ENCODE peak calls at places on chromosomes 12 and 14, in four cellular contexts. Q, E, I and A are unnamed samples.

GRCh38 chr14:102731871-102732800 is 45.1 kb upstream of the TRAF3 start:
- DNase-seq in Q (no peak), E (peak), I (no peak), A (no peak)

GRCh38 chr12:114835031-114835430 is 151.1 kb upstream of the TBX3 start:
- DNase-seq in I (no peak), Q (peak), E (no peak), A (peak)

GRCh38 chr12:85519163-85519562 is 239.1 kb downstream of the ALX1 start:
- DNase-seq in E (no peak), I (no peak), Q (no peak), A (no peak)

GRCh38 chr14:51261151-51261550 is 21.1 kb downstream of the TMX1 start:
- DNase-seq in I (no peak), E (no peak), Q (peak), A (no peak)

GRCh38 chr12:67469666-67470065 is 178.9 kb upstream of the DYRK2 start:
- DNase-seq in I (no peak), E (no peak), Q (no peak), A (peak)

GRCh38 chr12:108768591-108769500 is 37.5 kb upstream of the CORO1C start:
- DNase-seq in Q (no peak), E (peak), I (peak), A (no peak)

GRCh38 chr12:125346361-125346760 is 281.1 kb downstream of the AACS start:
- DNase-seq in E (peak), I (no peak), Q (no peak), A (no peak)

GRCh38 chr14:67541448-67542387 is 8.6 kb downstream of the PLEKHH1 start:
- DNase-seq in I (peak), Q (no peak), E (peak), A (no peak)

GRCh38 chr12:56071648-56072047 is 8.3 kb upstream of the ERBB3 start:
- DNase-seq in Q (peak), E (no peak), I (no peak), A (peak)

GRCh38 chr14:69701269-69701668 is 65.7 kb upstream of the SRSF5 start:
- DNase-seq in E (no peak), I (no peak), Q (no peak), A (no peak)

GRCh38 chr14:69316449-69317391 is 56.8 kb downstream of the GALNT16 start:
- DNase-seq in Q (peak), I (peak), E (peak), A (peak)

GRCh38 chr12:20624718-20625117 is 70.4 kb upstream of the SLCO1C1 start:
- DNase-seq in Q (peak), E (no peak), I (peak), A (peak)

GRCh38 chr12:118312578-118312977 is 60.1 kb downstream of the TAOK3 start:
- DNase-seq in Q (no peak), E (no peak), I (no peak), A (no peak)

GRCh38 chr14:35140718-35141581 is 18.6 kb downstream of the PRORP start:
- DNase-seq in E (no peak), I (no peak), Q (peak), A (peak)

GRCh38 chr12:109731806-109732205 is 18.2 kb downstream of the FAM222A start:
- DNase-seq in Q (no peak), I (no peak), E (no peak), A (no peak)

GRCh38 chr12:563899-564298 is 99.3 kb downstream of the NINJ2 start:
- DNase-seq in Q (no peak), E (no peak), I (no peak), A (no peak)

GRCh38 chr12:46786774-46787173 is 39.0 kb downstream of the SLC38A4 start:
- DNase-seq in E (no peak), I (no peak), Q (peak), A (peak)

GRCh38 chr14:85701763-85702162 is 171.8 kb downstream of the FLRT2 start:
- DNase-seq in Q (no peak), I (no peak), E (no peak), A (peak)

GRCh38 chr14:51368721-51369163 is 128.7 kb downstream of the TMX1 start:
- DNase-seq in E (no peak), I (no peak), Q (peak), A (peak)

GRCh38 chr12:88658009-88658408 is 77.7 kb upstream of the KITLG start:
- DNase-seq in Q (no peak), I (no peak), E (no peak), A (no peak)

GRCh38 chr12:96427269-96427729 is 27.1 kb upstream of the CDK17 start:
- DNase-seq in E (no peak), Q (peak), I (peak), A (peak)

GRCh38 chr12:53224897-53225634 is 6.9 kb downstream of the RARG start:
- DNase-seq in E (no peak), I (no peak), Q (no peak), A (no peak)

GRCh38 chr14:105797546-105797945 is 271.2 kb downstream of the TMEM121 start:
- DNase-seq in E (no peak), Q (no peak), I (no peak), A (no peak)

GRCh38 chr14:103886304-103887169 is 39.2 kb upstream of the PPP1R13B start:
- DNase-seq in E (no peak), Q (no peak), I (peak), A (no peak)

GRCh38 chr14:100015251-100015655 is 50.0 kb upstream of the EVL start:
- DNase-seq in I (no peak), Q (peak), E (no peak), A (peak)

GRCh38 chr12:54306925-54307731 is 6.3 kb upstream of the NFE2 start:
- DNase-seq in I (peak), Q (no peak), E (no peak), A (no peak)

GRCh38 chr12:89153341-89153740 is 199.0 kb downstream of the DUSP6 start:
- DNase-seq in Q (no peak), I (no peak), E (no peak), A (no peak)

DNA sequence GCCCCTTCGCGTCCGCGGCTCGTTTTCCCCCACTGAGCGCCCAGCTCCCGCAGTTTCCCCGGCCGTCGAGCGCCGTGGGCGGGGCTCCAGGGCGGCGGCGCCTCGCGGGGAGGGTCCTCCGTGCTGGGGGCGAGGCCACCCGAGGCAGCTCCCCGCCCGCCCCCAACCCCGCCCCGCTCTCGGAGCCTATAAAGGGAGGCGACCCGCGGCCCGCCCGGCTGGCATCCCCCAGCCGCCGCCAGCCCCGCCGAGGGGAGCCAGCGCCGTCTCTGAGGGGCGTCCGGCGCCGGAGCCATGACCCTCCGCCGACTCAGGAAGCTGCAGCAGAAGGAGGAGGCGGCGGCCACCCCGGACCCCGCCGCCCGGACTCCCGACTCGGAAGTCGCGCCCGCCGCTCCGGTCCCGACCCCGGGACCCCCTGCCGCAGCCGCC is at the start of gene TAMALIN:
- DNase-seq in I (peak), E (no peak), Q (peak), A (peak)
- H4K91ac ChIP-seq in I (no peak), E (no peak), Q (no peak), A (peak)

GRCh38 chr12:27244680-27245005 is 557 bp downstream of the STK38L start:
- DNase-seq in I (no peak), E (no peak), Q (peak), A (no peak)
- H4K91ac ChIP-seq in I (no peak), E (no peak), Q (peak), A (peak)

GRCh38 chr14:53356361-53357150 is 203.4 kb upstream of the DDHD1 start:
- DNase-seq in Q (peak), I (peak), E (no peak), A (peak)
- H4K91ac ChIP-seq in Q (peak), I (no peak), E (peak), A (no peak)

GRCh38 chr14:71320107-71320733 is 413.0 kb downstream of the PCNX1 start:
- DNase-seq in Q (peak), E (peak), I (peak), A (peak)

GRCh38 chr14:71320734-71321555 is 413.7 kb downstream of the PCNX1 start:
- DNase-seq in E (peak), Q (peak), I (peak), A (peak)

GRCh38 chr14:71322660-71323250 is 415.5 kb downstream of the PCNX1 start:
- DNase-seq in Q (peak), I (no peak), E (no peak), A (peak)

GRCh38 chr14:71319646-71320045 is 412.4 kb downstream of the PCNX1 start:
- DNase-seq in I (no peak), Q (peak), E (no peak), A (no peak)

GRCh38 chr14:71321556-71322315 is 414.5 kb downstream of the PCNX1 start:
- DNase-seq in E (no peak), Q (peak), I (peak), A (peak)
- H4K91ac ChIP-seq in E (peak), Q (peak), I (no peak), A (no peak)

DNA sequence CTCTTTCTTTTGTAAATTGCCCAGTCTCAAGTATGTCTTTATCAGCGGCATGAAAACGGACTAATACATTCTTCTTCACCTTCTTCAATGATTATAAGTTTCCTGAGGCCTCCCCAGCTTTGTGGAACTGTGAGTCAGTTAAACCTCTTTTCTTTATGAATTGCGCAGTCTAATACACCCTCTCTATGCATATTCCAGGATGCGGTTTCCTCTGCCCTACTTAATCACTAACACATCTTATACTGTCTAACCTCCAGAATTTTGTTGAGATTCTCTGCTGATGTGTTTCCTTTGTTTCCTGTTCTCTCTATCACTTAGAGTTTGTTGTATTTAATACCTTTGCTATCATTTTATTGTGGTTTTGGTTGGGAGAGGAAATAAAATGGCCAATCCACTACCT is 145.4 kb downstream of the AEBP2 start:
- DNase-seq in Q (no peak), I (no peak), E (no peak), A (no peak)
- H4K91ac ChIP-seq in Q (no peak), I (no peak), E (no peak), A (no peak)

DNA sequence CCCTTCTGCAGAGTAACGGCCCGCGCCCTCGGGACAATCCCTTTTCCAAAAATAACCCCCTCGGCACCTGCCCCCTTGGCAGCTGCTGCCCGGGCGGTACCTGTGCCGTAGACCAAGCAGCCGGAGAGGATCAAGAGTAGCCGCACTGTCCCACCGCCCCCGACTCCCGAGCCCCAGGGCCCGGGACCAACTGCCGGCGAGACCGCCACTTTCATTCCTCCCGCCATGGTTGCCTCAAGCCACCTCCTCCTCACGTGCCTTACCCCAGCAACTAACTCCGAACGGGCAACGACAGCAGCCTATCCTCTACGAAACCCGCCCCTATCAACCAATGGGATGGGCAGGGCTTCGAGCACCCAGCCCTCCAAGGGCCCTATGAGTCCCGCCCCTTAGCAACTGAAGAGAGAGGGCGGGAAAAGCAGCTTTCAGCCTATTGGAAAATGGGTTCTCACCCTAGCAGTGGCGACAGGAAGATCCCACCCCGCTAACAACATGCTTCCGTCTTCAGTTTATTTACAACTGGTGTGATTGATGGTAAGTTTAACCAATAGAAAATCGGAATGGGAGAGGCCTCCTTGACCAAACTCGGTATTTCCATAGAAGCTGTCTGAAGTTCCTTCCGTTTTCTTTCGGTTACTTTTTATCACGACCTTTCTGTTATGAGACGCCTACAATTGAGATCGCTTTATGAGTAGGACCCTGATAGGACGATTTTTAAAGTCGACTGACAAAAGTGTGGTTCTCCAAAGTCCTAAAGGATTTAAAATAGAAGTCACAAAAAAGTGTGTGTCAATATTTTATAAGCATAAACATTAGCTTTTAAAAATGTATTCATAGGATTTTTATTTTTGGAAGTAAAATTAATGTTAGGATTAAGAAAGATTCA is at the start of gene NEMP1:
- DNase-seq in Q (peak), E (peak), I (peak), A (peak)
- H4K91ac ChIP-seq in Q (peak), E (peak), I (no peak), A (no peak)

GRCh38 chr12:113528606-113529005 is 56.9 kb upstream of the LHX5 start:
- DNase-seq in I (no peak), Q (no peak), E (no peak), A (no peak)
- H4K91ac ChIP-seq in I (no peak), Q (no peak), E (no peak), A (no peak)

DNA sequence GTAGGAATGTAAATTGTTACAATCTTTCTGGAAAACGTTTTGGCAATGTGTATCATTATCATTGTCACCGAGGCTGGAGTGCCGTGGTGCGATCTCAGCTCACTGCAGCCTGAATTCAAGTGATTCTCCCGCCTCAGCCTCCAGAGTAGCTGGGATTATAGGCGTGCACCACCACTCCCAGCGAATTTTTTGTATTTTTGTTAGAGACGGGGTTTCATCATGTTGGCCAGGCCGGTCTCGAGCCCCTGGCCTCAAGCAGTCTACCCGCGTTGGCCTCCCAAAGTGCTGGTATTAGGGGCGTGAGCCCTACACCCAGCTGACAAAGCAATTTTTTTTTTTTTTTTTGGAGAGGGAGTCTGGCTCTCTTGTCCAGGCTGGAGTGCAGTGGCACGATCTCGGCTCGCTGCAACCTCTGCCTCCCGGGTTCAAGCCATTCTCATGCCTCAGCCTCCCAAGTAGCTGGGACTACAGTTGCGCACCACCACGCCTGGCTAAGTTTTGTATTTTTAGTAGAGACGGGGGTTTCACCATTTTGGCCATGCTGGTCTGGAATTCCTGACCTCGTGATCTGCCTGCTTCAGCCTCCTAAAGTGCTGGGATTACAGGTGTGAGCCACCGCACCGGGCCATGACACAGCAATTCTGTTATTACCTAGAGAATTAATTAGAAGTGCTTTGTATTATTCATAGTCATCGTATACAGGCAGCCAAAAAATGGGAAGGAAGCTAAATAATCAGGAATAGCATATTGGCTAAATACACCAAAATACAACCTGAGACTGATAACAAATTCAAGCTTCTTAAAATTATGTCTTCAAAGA is 1.2 kb downstream of the ACTR6 start:
- DNase-seq in E (no peak), I (no peak), Q (no peak), A (no peak)
- H4K91ac ChIP-seq in E (no peak), I (no peak), Q (no peak), A (no peak)